ENCODE peak calls at places on chromosomes 11 and 22, in nine cellular contexts. N, M, Q, Y, L, X, F, D and K are unnamed samples.

GRCh38 chr11:16404781-16405180 is 48.4 kb upstream of the SOX6 start:
- DNase-seq in N (no peak), M (no peak), Q (no peak), Y (no peak), L (no peak), X (no peak), F (no peak), D (no peak), K (no peak)

GRCh38 chr11:38384568-38384967 is 1786.5 kb upstream of the RAG2 start:
- DNase-seq in N (no peak), M (no peak), Q (no peak), Y (no peak), L (no peak), X (no peak), F (no peak), D (no peak), K (no peak)

GRCh38 chr11:67415501-67416304 is at the start of gene CARNS1:
- DNase-seq in N (no peak), M (no peak), Q (no peak), Y (no peak), L (no peak), X (no peak), F (no peak), D (no peak), K (no peak)

GRCh38 chr22:25702571-25703167 is 39.3 kb upstream of the MYO18B start:
- DNase-seq in N (no peak), M (no peak), Q (no peak), Y (peak), L (no peak), X (no peak), F (no peak), D (no peak), K (no peak)

GRCh38 chr11:65485820-65486219 is 13.0 kb upstream of the MALAT1 start:
- DNase-seq in N (no peak), M (no peak), Q (no peak), Y (no peak), L (no peak), X (no peak), F (no peak), D (no peak), K (peak)

GRCh38 chr11:101444164-101444563 is 139.6 kb downstream of the TRPC6 start:
- DNase-seq in N (no peak), M (no peak), Q (peak), Y (no peak), L (no peak), X (no peak), F (no peak), D (no peak), K (no peak)

GRCh38 chr22:23359583-23360123 is 179.3 kb downstream of the BCR start:
- DNase-seq in N (no peak), M (no peak), Q (no peak), Y (no peak), L (no peak), X (no peak), F (no peak), D (no peak), K (no peak)

GRCh38 chr11:16880184-16880583 is 134.0 kb downstream of the PLEKHA7 start:
- DNase-seq in N (no peak), M (no peak), Q (no peak), Y (no peak), L (no peak), X (no peak), F (no peak), D (no peak), K (no peak)

GRCh38 chr11:83871013-83871412 is 584.8 kb upstream of the CCDC90B start:
- DNase-seq in N (no peak), M (no peak), Q (no peak), Y (no peak), L (no peak), X (no peak), F (no peak), D (no peak), K (no peak)

GRCh38 chr11:70384486-70385152 is 13.7 kb upstream of the CTTN start:
- DNase-seq in N (no peak), M (no peak), Q (no peak), Y (no peak), L (no peak), X (no peak), F (no peak), D (no peak), K (no peak)

GRCh38 chr22:48920776-48921241 is 906.9 kb downstream of the BRD1 start:
- DNase-seq in N (no peak), M (no peak), Q (no peak), Y (no peak), L (no peak), X (no peak), F (no peak), D (no peak), K (peak)

GRCh38 chr11:40129276-40129675 is 1330.2 kb downstream of the LRRC4C start:
- DNase-seq in N (no peak), M (no peak), Q (no peak), Y (no peak), L (no peak), X (no peak), F (no peak), D (no peak), K (no peak)

GRCh38 chr11:57974132-57974531 is 49.5 kb upstream of the OR9Q1 start:
- DNase-seq in N (no peak), M (no peak), Q (no peak), Y (no peak), L (no peak), X (no peak), F (no peak), D (no peak), K (no peak)

GRCh38 chr11:65802841-65803240 is 16.0 kb downstream of the OVOL1 start:
- DNase-seq in N (no peak), M (no peak), Q (no peak), Y (no peak), L (no peak), X (no peak), F (no peak), D (no peak), K (no peak)

GRCh38 chr11:124867700-124868099 is 2.5 kb downstream of the ROBO3 start:
- DNase-seq in N (no peak), M (peak), Q (no peak), Y (no peak), L (peak), X (peak), F (no peak), D (no peak), K (peak)

GRCh38 chr11:114180301-114181055 is 115.7 kb upstream of the NNMT start:
- DNase-seq in N (peak), M (no peak), Q (peak), Y (no peak), L (peak), X (peak), F (no peak), D (no peak), K (no peak)

GRCh38 chr11:111918390-111919256 is at the start of gene C11orf52:
- DNase-seq in N (peak), M (no peak), Q (peak), Y (no peak), L (no peak), X (peak), F (no peak), D (no peak), K (no peak)

GRCh38 chr11:123616505-123617198 is 37.8 kb downstream of the SCN3B start:
- DNase-seq in N (peak), M (no peak), Q (peak), Y (no peak), L (peak), X (peak), F (no peak), D (no peak), K (peak)